ENCODE peak calls at places on chromosomes 2 and 18, in seven cellular contexts. O is stomach; P is NCI-H2081; F is EH; Q is amygdala; I is 8988T; C is activated CD8-positive, alpha-beta memory T cell treated with anti-CD3 and anti-CD28 coated beads for 48 hours. V is an unnamed sample.

GRCh38 chr18:12946549-12947354 is 1.1 kb upstream of the SEH1L start:
- DNase-seq in O (peak; percentile 26), P (no peak), F (peak; percentile 96), Q (no peak), I (no peak), C (peak; percentile 3), V (peak; percentile 4)

GRCh38 chr2:197011777-197012641 is 85.5 kb upstream of the PGAP1 start:
- DNase-seq in O (no peak), P (peak; percentile 49), F (peak; percentile 64), Q (no peak), I (no peak), C (no peak), V (peak; percentile 50)

GRCh38 chr2:53939656-53940055 is 31.1 kb downstream of the PSME4 start:
- DNase-seq in O (no peak), P (no peak), F (peak; percentile 29), Q (no peak), I (no peak), C (no peak), V (no peak)

GRCh38 chr2:85400951-85401805 is 9.0 kb downstream of the CAPG start:
- DNase-seq in O (no peak), P (no peak), F (no peak), Q (no peak), I (no peak), C (no peak), V (no peak)

GRCh38 chr18:13520741-13521140 is 205.6 kb downstream of the FAM210A start:
- DNase-seq in O (no peak), P (no peak), F (no peak), Q (no peak), I (no peak), C (no peak), V (no peak)

GRCh38 chr2:72862239-72862988 is 24.8 kb upstream of the SPR start:
- DNase-seq in O (peak; percentile 91), P (peak; percentile 85), F (peak; percentile 86), Q (peak; percentile 85), I (peak; percentile 78), C (peak; percentile 66), V (peak; percentile 83)

GRCh38 chr18:63017977-63018376 is 301.6 kb downstream of the BCL2 start:
- DNase-seq in O (no peak), P (no peak), F (no peak), Q (no peak), I (no peak), C (no peak), V (no peak)

GRCh38 chr18:43620936-43621335 is 343.6 kb upstream of the SYT4 start:
- DNase-seq in O (no peak), P (peak; percentile 26), F (peak; percentile 40), Q (no peak), I (no peak), C (no peak), V (peak; percentile 29)

GRCh38 chr2:101545940-101546339 is 71.0 kb upstream of the RFX8 start:
- DNase-seq in O (no peak), P (no peak), F (no peak), Q (no peak), I (no peak), C (no peak), V (no peak)

GRCh38 chr2:39530423-39530866 is 93.4 kb upstream of the MAP4K3 start:
- DNase-seq in O (no peak), P (no peak), F (peak; percentile 82), Q (no peak), I (no peak), C (no peak), V (no peak)

GRCh38 chr2:173213181-173213580 is 137.5 kb downstream of the MAP3K20 start:
- DNase-seq in O (no peak), P (no peak), F (no peak), Q (no peak), I (no peak), C (no peak), V (no peak)

GRCh38 chr2:198641161-198641560 is 816.6 kb downstream of the SATB2 start:
- DNase-seq in O (no peak), P (no peak), F (peak; percentile 89), Q (no peak), I (no peak), C (no peak), V (no peak)

GRCh38 chr2:21381421-21381820 is 257.7 kb downstream of the TDRD15 start:
- DNase-seq in O (no peak), P (peak; percentile 38), F (no peak), Q (no peak), I (no peak), C (no peak), V (peak; percentile 54)

GRCh38 chr2:158984554-158985207 is 16.2 kb downstream of the TANC1 start:
- DNase-seq in O (no peak), P (no peak), F (no peak), Q (no peak), I (no peak), C (no peak), V (peak; percentile 42)

GRCh38 chr2:236088368-236089057 is 79.7 kb downstream of the GBX2 start:
- DNase-seq in O (no peak), P (no peak), F (peak; percentile 60), Q (no peak), I (no peak), C (no peak), V (no peak)

GRCh38 chr2:145623136-145623535 is 1103.2 kb upstream of the ZEB2 start:
- DNase-seq in O (no peak), P (no peak), F (peak; percentile 81), Q (no peak), I (no peak), C (no peak), V (no peak)

GRCh38 chr2:230829959-230830358 is 34.8 kb upstream of the ITM2C start:
- DNase-seq in O (no peak), P (no peak), F (no peak), Q (no peak), I (no peak), C (no peak), V (no peak)

GRCh38 chr2:161353543-161353942 is 45.3 kb downstream of the PSMD14 start:
- DNase-seq in O (no peak), P (no peak), F (no peak), Q (no peak), I (no peak), C (no peak), V (no peak)

GRCh38 chr2:119982506-119982905 is 30.4 kb upstream of the EPB41L5 start:
- DNase-seq in O (no peak), P (no peak), F (no peak), Q (no peak), I (no peak), C (no peak), V (no peak)

GRCh38 chr18:13201315-13201714 is 17.2 kb upstream of the LDLRAD4 start:
- DNase-seq in O (no peak), P (no peak), F (no peak), Q (no peak), I (no peak), C (no peak), V (no peak)

GRCh38 chr18:57052759-57053158 is 94.1 kb upstream of the BOD1L2 start:
- DNase-seq in O (no peak), P (no peak), F (no peak), Q (no peak), I (no peak), C (no peak), V (no peak)

GRCh38 chr2:69345434-69345833 is 41.6 kb downstream of the GFPT1 start:
- DNase-seq in O (no peak), P (no peak), F (peak; percentile 3), Q (no peak), I (no peak), C (no peak), V (no peak)

GRCh38 chr2:232204457-232204931 is 174.1 kb upstream of the ALPP start:
- DNase-seq in O (peak; percentile 66), P (no peak), F (peak; percentile 15), Q (peak; percentile 21), I (no peak), C (no peak), V (no peak)

GRCh38 chr2:170812716-170813585 is 3.7 kb upstream of the GAD1 start:
- DNase-seq in O (no peak), P (peak; percentile 89), F (peak; percentile 78), Q (no peak), I (peak; percentile 33), C (no peak), V (peak; percentile 66)

GRCh38 chr18:6024740-6025139 is 129.4 kb upstream of the TMEM200C start:
- DNase-seq in O (no peak), P (no peak), F (peak; percentile 23), Q (no peak), I (no peak), C (no peak), V (no peak)

GRCh38 chr2:174286172-174286571 is 37.8 kb upstream of the OLA1 start:
- DNase-seq in O (no peak), P (no peak), F (no peak), Q (no peak), I (no peak), C (no peak), V (no peak)

GRCh38 chr18:11994708-11995444 is 13.6 kb downstream of the IMPA2 start:
- DNase-seq in O (peak; percentile 54), P (no peak), F (peak; percentile 32), Q (no peak), I (no peak), C (no peak), V (no peak)

GRCh38 chr18:55452123-55452611 is 135.8 kb downstream of the TCF4 start:
- DNase-seq in O (no peak), P (peak; percentile 14), F (no peak), Q (no peak), I (no peak), C (no peak), V (no peak)

GRCh38 chr2:162233197-162233596 is 10.0 kb downstream of the FAP start:
- DNase-seq in O (no peak), P (no peak), F (peak; percentile 93), Q (no peak), I (no peak), C (no peak), V (no peak)

GRCh38 chr2:101149241-101150192 is 1.7 kb downstream of the TBC1D8 start:
- DNase-seq in O (peak; percentile 40), P (no peak), F (no peak), Q (no peak), I (no peak), C (no peak), V (peak; percentile 26)

GRCh38 chr2:70083344-70084156 is 3.7 kb upstream of the PCBP1 start:
- DNase-seq in O (no peak), P (no peak), F (peak; percentile 49), Q (no peak), I (no peak), C (no peak), V (no peak)

GRCh38 chr2:189163889-189164288 is 15.7 kb downstream of the COL5A2 start:
- DNase-seq in O (no peak), P (no peak), F (peak; percentile 96), Q (no peak), I (no peak), C (no peak), V (no peak)

GRCh38 chr18:9997711-9998110 is 83.9 kb downstream of the VAPA start:
- DNase-seq in O (no peak), P (no peak), F (no peak), Q (no peak), I (no peak), C (no peak), V (no peak)

GRCh38 chr2:138013651-138014050 is 49.4 kb downstream of the HNMT start:
- DNase-seq in O (no peak), P (no peak), F (no peak), Q (no peak), I (no peak), C (no peak), V (no peak)

V was measured in DMS153.